ENCODE peak calls at places on chromosomes 7 and 10, in eight cellular contexts. One of them, this sample, is unnamed.

GRCh38 chr7:129741743-129742213 is 130.3 kb downstream of the NRF1 start:
- DNase-seq in stimulated activated naive B cell treated with anti-CD40 and anti-IgM and Interleukin-4, amounts not matched to agents 10 μg/mL and 1 μg/mL and 100 μg/mL, for 72 hours: no peak
- DNase-seq in activated CD4-positive, alpha-beta T cell treated with anti-CD3 and anti-CD28 coated beads, Interleukin-2, amount 50 U/mL, for 48 hours: no peak
- DNase-seq in ACHN: no peak
- DNase-seq in PC-9: no peak
- DNase-seq in left kidney: peak
- DNase-seq in fibroblast of the aortic adventitia: no peak
- DNase-seq in GM10248: no peak
- DNase-seq in this sample: peak

GRCh38 chr7:80942261-80943041 is 23.6 kb upstream of the SEMA3C start:
- DNase-seq in ACHN: peak
- DNase-seq in GM10248: no peak
- DNase-seq in fibroblast of the aortic adventitia: peak
- DNase-seq in PC-9: peak
- DNase-seq in left kidney: peak
- DNase-seq in activated CD4-positive, alpha-beta T cell treated with anti-CD3 and anti-CD28 coated beads, Interleukin-2, amount 50 U/mL, for 48 hours: no peak
- DNase-seq in stimulated activated naive B cell treated with anti-CD40 and anti-IgM and Interleukin-4, amounts not matched to agents 10 μg/mL and 1 μg/mL and 100 μg/mL, for 72 hours: no peak
- DNase-seq in this sample: peak

GRCh38 chr7:33873981-33874750 is 31.2 kb upstream of the BMPER start:
- DNase-seq in left kidney: no peak
- DNase-seq in activated CD4-positive, alpha-beta T cell treated with anti-CD3 and anti-CD28 coated beads, Interleukin-2, amount 50 U/mL, for 48 hours: no peak
- DNase-seq in fibroblast of the aortic adventitia: peak
- DNase-seq in stimulated activated naive B cell treated with anti-CD40 and anti-IgM and Interleukin-4, amounts not matched to agents 10 μg/mL and 1 μg/mL and 100 μg/mL, for 72 hours: no peak
- DNase-seq in ACHN: no peak
- DNase-seq in GM10248: no peak
- DNase-seq in PC-9: peak
- DNase-seq in this sample: no peak

GRCh38 chr10:124016795-124017375 is 76.5 kb downstream of the CHST15 start:
- DNase-seq in stimulated activated naive B cell treated with anti-CD40 and anti-IgM and Interleukin-4, amounts not matched to agents 10 μg/mL and 1 μg/mL and 100 μg/mL, for 72 hours: no peak
- DNase-seq in ACHN: no peak
- DNase-seq in fibroblast of the aortic adventitia: no peak
- DNase-seq in PC-9: no peak
- DNase-seq in activated CD4-positive, alpha-beta T cell treated with anti-CD3 and anti-CD28 coated beads, Interleukin-2, amount 50 U/mL, for 48 hours: no peak
- DNase-seq in left kidney: peak
- DNase-seq in GM10248: no peak
- DNase-seq in this sample: no peak

GRCh38 chr7:29342761-29343160 is 148.2 kb downstream of the CHN2 start:
- DNase-seq in left kidney: no peak
- DNase-seq in fibroblast of the aortic adventitia: peak
- DNase-seq in stimulated activated naive B cell treated with anti-CD40 and anti-IgM and Interleukin-4, amounts not matched to agents 10 μg/mL and 1 μg/mL and 100 μg/mL, for 72 hours: no peak
- DNase-seq in PC-9: peak
- DNase-seq in ACHN: no peak
- DNase-seq in GM10248: no peak
- DNase-seq in activated CD4-positive, alpha-beta T cell treated with anti-CD3 and anti-CD28 coated beads, Interleukin-2, amount 50 U/mL, for 48 hours: no peak
- DNase-seq in this sample: no peak

GRCh38 chr7:22660293-22660692 is 66.7 kb upstream of the IL6 start:
- DNase-seq in left kidney: no peak
- DNase-seq in fibroblast of the aortic adventitia: no peak
- DNase-seq in activated CD4-positive, alpha-beta T cell treated with anti-CD3 and anti-CD28 coated beads, Interleukin-2, amount 50 U/mL, for 48 hours: no peak
- DNase-seq in ACHN: no peak
- DNase-seq in stimulated activated naive B cell treated with anti-CD40 and anti-IgM and Interleukin-4, amounts not matched to agents 10 μg/mL and 1 μg/mL and 100 μg/mL, for 72 hours: no peak
- DNase-seq in GM10248: no peak
- DNase-seq in PC-9: peak
- DNase-seq in this sample: no peak

GRCh38 chr10:80177781-80178636 is 27.3 kb downstream of the ANXA11 start:
- DNase-seq in stimulated activated naive B cell treated with anti-CD40 and anti-IgM and Interleukin-4, amounts not matched to agents 10 μg/mL and 1 μg/mL and 100 μg/mL, for 72 hours: no peak
- DNase-seq in ACHN: no peak
- DNase-seq in PC-9: no peak
- DNase-seq in fibroblast of the aortic adventitia: peak
- DNase-seq in left kidney: no peak
- DNase-seq in activated CD4-positive, alpha-beta T cell treated with anti-CD3 and anti-CD28 coated beads, Interleukin-2, amount 50 U/mL, for 48 hours: no peak
- DNase-seq in GM10248: no peak
- DNase-seq in this sample: no peak

GRCh38 chr7:102287082-102287464 is 405 bp downstream of the SH2B2 start:
- DNase-seq in PC-9: no peak
- DNase-seq in stimulated activated naive B cell treated with anti-CD40 and anti-IgM and Interleukin-4, amounts not matched to agents 10 μg/mL and 1 μg/mL and 100 μg/mL, for 72 hours: no peak
- DNase-seq in left kidney: no peak
- DNase-seq in ACHN: no peak
- DNase-seq in GM10248: no peak
- DNase-seq in fibroblast of the aortic adventitia: no peak
- DNase-seq in activated CD4-positive, alpha-beta T cell treated with anti-CD3 and anti-CD28 coated beads, Interleukin-2, amount 50 U/mL, for 48 hours: no peak
- DNase-seq in this sample: no peak

GRCh38 chr7:75879771-75880184 is 944 bp downstream of the RHBDD2 start:
- DNase-seq in left kidney: peak
- DNase-seq in ACHN: no peak
- DNase-seq in activated CD4-positive, alpha-beta T cell treated with anti-CD3 and anti-CD28 coated beads, Interleukin-2, amount 50 U/mL, for 48 hours: no peak
- DNase-seq in stimulated activated naive B cell treated with anti-CD40 and anti-IgM and Interleukin-4, amounts not matched to agents 10 μg/mL and 1 μg/mL and 100 μg/mL, for 72 hours: no peak
- DNase-seq in PC-9: no peak
- DNase-seq in fibroblast of the aortic adventitia: peak
- DNase-seq in GM10248: no peak
- DNase-seq in this sample: peak

GRCh38 chr7:22564511-22565045 is 64.6 kb upstream of the STEAP1B start:
- DNase-seq in stimulated activated naive B cell treated with anti-CD40 and anti-IgM and Interleukin-4, amounts not matched to agents 10 μg/mL and 1 μg/mL and 100 μg/mL, for 72 hours: no peak
- DNase-seq in activated CD4-positive, alpha-beta T cell treated with anti-CD3 and anti-CD28 coated beads, Interleukin-2, amount 50 U/mL, for 48 hours: no peak
- DNase-seq in GM10248: no peak
- DNase-seq in PC-9: peak
- DNase-seq in ACHN: peak
- DNase-seq in fibroblast of the aortic adventitia: peak
- DNase-seq in left kidney: no peak
- DNase-seq in this sample: peak

GRCh38 chr10:77637986-77638765 is 568 bp upstream of the KCNMA1 start:
- DNase-seq in left kidney: peak
- DNase-seq in stimulated activated naive B cell treated with anti-CD40 and anti-IgM and Interleukin-4, amounts not matched to agents 10 μg/mL and 1 μg/mL and 100 μg/mL, for 72 hours: no peak
- DNase-seq in fibroblast of the aortic adventitia: peak
- DNase-seq in PC-9: no peak
- DNase-seq in ACHN: peak
- DNase-seq in activated CD4-positive, alpha-beta T cell treated with anti-CD3 and anti-CD28 coated beads, Interleukin-2, amount 50 U/mL, for 48 hours: no peak
- DNase-seq in GM10248: no peak
- DNase-seq in this sample: no peak

GRCh38 chr10:2623675-2624274 is 443.6 kb upstream of the PFKP start:
- DNase-seq in activated CD4-positive, alpha-beta T cell treated with anti-CD3 and anti-CD28 coated beads, Interleukin-2, amount 50 U/mL, for 48 hours: no peak
- DNase-seq in left kidney: no peak
- DNase-seq in fibroblast of the aortic adventitia: no peak
- DNase-seq in ACHN: no peak
- DNase-seq in PC-9: no peak
- DNase-seq in stimulated activated naive B cell treated with anti-CD40 and anti-IgM and Interleukin-4, amounts not matched to agents 10 μg/mL and 1 μg/mL and 100 μg/mL, for 72 hours: no peak
- DNase-seq in GM10248: no peak
- DNase-seq in this sample: no peak

GRCh38 chr7:18458830-18459229 is 36.7 kb upstream of the HDAC9 start:
- DNase-seq in GM10248: no peak
- DNase-seq in left kidney: no peak
- DNase-seq in stimulated activated naive B cell treated with anti-CD40 and anti-IgM and Interleukin-4, amounts not matched to agents 10 μg/mL and 1 μg/mL and 100 μg/mL, for 72 hours: no peak
- DNase-seq in fibroblast of the aortic adventitia: peak
- DNase-seq in PC-9: no peak
- DNase-seq in activated CD4-positive, alpha-beta T cell treated with anti-CD3 and anti-CD28 coated beads, Interleukin-2, amount 50 U/mL, for 48 hours: no peak
- DNase-seq in ACHN: peak
- DNase-seq in this sample: no peak

GRCh38 chr7:41925946-41926345 is 223.1 kb upstream of the INHBA start:
- DNase-seq in GM10248: no peak
- DNase-seq in PC-9: no peak
- DNase-seq in stimulated activated naive B cell treated with anti-CD40 and anti-IgM and Interleukin-4, amounts not matched to agents 10 μg/mL and 1 μg/mL and 100 μg/mL, for 72 hours: no peak
- DNase-seq in ACHN: no peak
- DNase-seq in fibroblast of the aortic adventitia: no peak
- DNase-seq in activated CD4-positive, alpha-beta T cell treated with anti-CD3 and anti-CD28 coated beads, Interleukin-2, amount 50 U/mL, for 48 hours: no peak
- DNase-seq in left kidney: peak
- DNase-seq in this sample: no peak

GRCh38 chr10:33186150-33186549 is 148.3 kb downstream of the NRP1 start:
- DNase-seq in GM10248: no peak
- DNase-seq in ACHN: no peak
- DNase-seq in PC-9: no peak
- DNase-seq in activated CD4-positive, alpha-beta T cell treated with anti-CD3 and anti-CD28 coated beads, Interleukin-2, amount 50 U/mL, for 48 hours: no peak
- DNase-seq in stimulated activated naive B cell treated with anti-CD40 and anti-IgM and Interleukin-4, amounts not matched to agents 10 μg/mL and 1 μg/mL and 100 μg/mL, for 72 hours: no peak
- DNase-seq in fibroblast of the aortic adventitia: no peak
- DNase-seq in left kidney: no peak
- DNase-seq in this sample: no peak

GRCh38 chr7:69110450-69111050 is 487.7 kb upstream of the AUTS2 start:
- DNase-seq in stimulated activated naive B cell treated with anti-CD40 and anti-IgM and Interleukin-4, amounts not matched to agents 10 μg/mL and 1 μg/mL and 100 μg/mL, for 72 hours: no peak
- DNase-seq in left kidney: no peak
- DNase-seq in ACHN: no peak
- DNase-seq in PC-9: no peak
- DNase-seq in activated CD4-positive, alpha-beta T cell treated with anti-CD3 and anti-CD28 coated beads, Interleukin-2, amount 50 U/mL, for 48 hours: no peak
- DNase-seq in fibroblast of the aortic adventitia: no peak
- DNase-seq in GM10248: no peak
- DNase-seq in this sample: no peak

GRCh38 chr7:15504376-15504775 is 57.4 kb downstream of the AGMO start:
- DNase-seq in GM10248: no peak
- DNase-seq in ACHN: no peak
- DNase-seq in left kidney: peak
- DNase-seq in PC-9: no peak
- DNase-seq in activated CD4-positive, alpha-beta T cell treated with anti-CD3 and anti-CD28 coated beads, Interleukin-2, amount 50 U/mL, for 48 hours: no peak
- DNase-seq in fibroblast of the aortic adventitia: no peak
- DNase-seq in stimulated activated naive B cell treated with anti-CD40 and anti-IgM and Interleukin-4, amounts not matched to agents 10 μg/mL and 1 μg/mL and 100 μg/mL, for 72 hours: no peak
- DNase-seq in this sample: no peak

GRCh38 chr10:31745612-31746376 is 182.8 kb downstream of the ARHGAP12 start:
- DNase-seq in activated CD4-positive, alpha-beta T cell treated with anti-CD3 and anti-CD28 coated beads, Interleukin-2, amount 50 U/mL, for 48 hours: peak
- DNase-seq in fibroblast of the aortic adventitia: peak
- DNase-seq in stimulated activated naive B cell treated with anti-CD40 and anti-IgM and Interleukin-4, amounts not matched to agents 10 μg/mL and 1 μg/mL and 100 μg/mL, for 72 hours: no peak
- DNase-seq in left kidney: no peak
- DNase-seq in ACHN: peak
- DNase-seq in GM10248: no peak
- DNase-seq in PC-9: peak
- DNase-seq in this sample: peak

This sample was measured in SK-MEL-5.